ENCODE peak calls at places on chromosome 21, in seven cellular contexts. L is tibial artery; O is SJSA1; P is OCI-LY7; Q is fibroblast of lung; N is CD8-positive, alpha-beta T cell; T is tibial nerve. H is an unnamed sample.

GRCh38 chr21:34887729-34888568 is 161.2 kb downstream of the RUNX1 start:
- DNase-seq in L (peak; percentile 88), O (peak; percentile 94), P (peak; percentile 31), Q (peak; percentile 94), N (peak; percentile 72), T (peak; percentile 65), H (peak; percentile 91)

GRCh38 chr21:15514073-15514946 is 215.5 kb upstream of the USP25 start:
- DNase-seq in L (no peak), O (no peak), P (peak; percentile 84), Q (no peak), N (peak; percentile 50), T (no peak), H (no peak)

GRCh38 chr21:28253378-28253777 is 739.3 kb downstream of the LTN1 start:
- DNase-seq in L (no peak), O (no peak), P (no peak), Q (peak; percentile 39), N (no peak), T (no peak), H (no peak)

GRCh38 chr21:35203093-35204021 is 154.3 kb upstream of the RUNX1 start:
- DNase-seq in L (no peak), O (peak; percentile 84), P (no peak), Q (peak; percentile 85), N (no peak), T (no peak), H (no peak)

GRCh38 chr21:17798796-17799195 is 20.4 kb downstream of the C21orf91 start:
- DNase-seq in L (no peak), O (no peak), P (no peak), Q (no peak), N (no peak), T (no peak), H (no peak)

GRCh38 chr21:34351786-34352241 is 12.0 kb upstream of the KCNE2 start:
- DNase-seq in L (no peak), O (peak; percentile 50), P (peak; percentile 76), Q (peak; percentile 41), N (no peak), T (peak; percentile 46), H (peak; percentile 53)

GRCh38 chr21:37829447-37829846 is 86.8 kb downstream of the KCNJ6 start:
- DNase-seq in L (no peak), O (peak; percentile 75), P (no peak), Q (peak; percentile 66), N (no peak), T (no peak), H (no peak)

GRCh38 chr21:31530918-31531705 is 128.4 kb upstream of the SOD1 start:
- DNase-seq in L (no peak), O (no peak), P (no peak), Q (no peak), N (no peak), T (no peak), H (peak; percentile 71)

GRCh38 chr21:44255519-44255981 is 6.1 kb downstream of the DNMT3L start:
- DNase-seq in L (peak; percentile 41), O (no peak), P (no peak), Q (peak; percentile 12), N (no peak), T (no peak), H (no peak)

GRCh38 chr21:42975886-42976608 is 1.7 kb downstream of the PKNOX1 start:
- DNase-seq in L (no peak), O (no peak), P (no peak), Q (peak; percentile 32), N (no peak), T (no peak), H (no peak)

GRCh38 chr21:37903396-37903795 is 12.9 kb downstream of the KCNJ6 start:
- DNase-seq in L (no peak), O (no peak), P (no peak), Q (no peak), N (no peak), T (no peak), H (no peak)

GRCh38 chr21:17083084-17083483 is 429.8 kb upstream of the CXADR start:
- DNase-seq in L (no peak), O (no peak), P (no peak), Q (no peak), N (no peak), T (no peak), H (no peak)

GRCh38 chr21:37527716-37528115 is 161.1 kb downstream of the DYRK1A start:
- DNase-seq in L (no peak), O (no peak), P (no peak), Q (no peak), N (no peak), T (no peak), H (no peak)

GRCh38 chr21:25563399-25564116 is 43.7 kb downstream of the MRPL39 start:
- DNase-seq in L (no peak), O (no peak), P (no peak), Q (peak; percentile 53), N (no peak), T (no peak), H (no peak)

GRCh38 chr21:27277122-27277521 is 310.2 kb upstream of the ADAMTS5 start:
- DNase-seq in L (no peak), O (no peak), P (no peak), Q (peak; percentile 58), N (no peak), T (no peak), H (no peak)

GRCh38 chr21:34843562-34843961 is 174.8 kb downstream of the CLIC6 start:
- DNase-seq in L (no peak), O (no peak), P (no peak), Q (no peak), N (no peak), T (no peak), H (no peak)

GRCh38 chr21:10641107-10641506 is 119.7 kb downstream of the TPTE start:
- DNase-seq in L (no peak), O (no peak), P (no peak), Q (no peak), N (no peak), T (no peak), H (no peak)

GRCh38 chr21:10639123-10639522 is 117.7 kb downstream of the TPTE start:
- DNase-seq in L (no peak), O (no peak), P (no peak), Q (no peak), N (no peak), T (no peak), H (no peak)

GRCh38 chr21:10640446-10640845 is 119.1 kb downstream of the TPTE start:
- DNase-seq in L (no peak), O (no peak), P (no peak), Q (no peak), N (no peak), T (no peak), H (no peak)
- H3K27ac ChIP-seq in L (no peak overlapping the region), O (no peak overlapping the region), P (no peak overlapping the region), Q (no peak overlapping the region), N (no peak overlapping the region), T (no peak overlapping the region), H (no peak overlapping the region)

GRCh38 chr21:41769521-41769920 is 2.7 kb upstream of the RIPK4 start:
- DNase-seq in L (peak; percentile 53), O (no peak), P (no peak), Q (no peak), N (no peak), T (no peak), H (no peak)
- H3K4me3 ChIP-seq in L (no peak overlapping the region), O (no peak overlapping the region), P (no peak overlapping the region), Q (no peak overlapping the region), N (no peak overlapping the region), T (no peak overlapping the region), H (no peak overlapping the region)

GRCh38 chr21:41370840-41371697 is 9.2 kb downstream of the MX2 start:
- DNase-seq in L (peak; percentile 41), O (no peak), P (no peak), Q (no peak), N (no peak), T (no peak), H (no peak)

GRCh38 chr21:41369915-41370839 is 8.3 kb downstream of the MX2 start:
- DNase-seq in L (peak; percentile 64), O (no peak), P (no peak), Q (no peak), N (peak; percentile 26), T (no peak), H (no peak)

GRCh38 chr21:41373253-41373652 is 11.4 kb downstream of the MX2 start:
- DNase-seq in L (peak; percentile 48), O (no peak), P (no peak), Q (no peak), N (no peak), T (no peak), H (no peak)

GRCh38 chr21:41373769-41374168 is 11.9 kb downstream of the MX2 start:
- DNase-seq in L (peak; percentile 35), O (no peak), P (no peak), Q (no peak), N (no peak), T (no peak), H (no peak)

DNA sequence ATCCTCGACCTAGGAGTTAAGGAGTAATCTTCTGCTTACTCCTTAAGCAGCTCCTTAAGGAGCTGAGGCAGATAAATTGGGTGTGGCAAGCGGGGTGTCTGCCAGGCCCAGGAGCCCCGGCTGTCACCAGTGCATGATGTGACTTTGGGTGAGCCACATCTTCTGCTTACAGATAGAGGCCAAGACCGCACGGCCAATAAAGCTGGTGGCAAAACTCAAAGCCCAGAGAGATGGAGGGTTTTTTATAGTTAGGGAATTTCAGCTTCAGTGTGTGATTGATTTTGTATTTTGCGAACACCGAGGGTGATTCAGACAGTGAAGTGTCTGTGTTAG is 9.8 kb downstream of the MX2 start:
- DNase-seq in L (no peak), O (no peak), P (no peak), Q (no peak), N (no peak), T (no peak), H (no peak)
- H3K27ac ChIP-seq in L (no peak overlapping the region), O (no peak overlapping the region), P (no peak overlapping the region), Q (no peak overlapping the region), N (no peak overlapping the region), T (no peak overlapping the region), H (no peak overlapping the region)

GRCh38 chr21:46376856-46377453 is 53.0 kb downstream of the PCNT start:
- DNase-seq in L (no peak), O (no peak), P (no peak), Q (no peak), N (no peak), T (no peak), H (peak; percentile 50)

GRCh38 chr21:46381521-46381920 is 57.6 kb downstream of the PCNT start:
- DNase-seq in L (no peak), O (no peak), P (no peak), Q (no peak), N (no peak), T (no peak), H (no peak)

GRCh38 chr21:46377789-46378188 is 53.8 kb downstream of the PCNT start:
- DNase-seq in L (no peak), O (no peak), P (no peak), Q (no peak), N (no peak), T (no peak), H (no peak)

GRCh38 chr21:46379691-46380090 is 55.7 kb downstream of the PCNT start:
- DNase-seq in L (no peak), O (no peak), P (no peak), Q (no peak), N (no peak), T (no peak), H (no peak)

DNA sequence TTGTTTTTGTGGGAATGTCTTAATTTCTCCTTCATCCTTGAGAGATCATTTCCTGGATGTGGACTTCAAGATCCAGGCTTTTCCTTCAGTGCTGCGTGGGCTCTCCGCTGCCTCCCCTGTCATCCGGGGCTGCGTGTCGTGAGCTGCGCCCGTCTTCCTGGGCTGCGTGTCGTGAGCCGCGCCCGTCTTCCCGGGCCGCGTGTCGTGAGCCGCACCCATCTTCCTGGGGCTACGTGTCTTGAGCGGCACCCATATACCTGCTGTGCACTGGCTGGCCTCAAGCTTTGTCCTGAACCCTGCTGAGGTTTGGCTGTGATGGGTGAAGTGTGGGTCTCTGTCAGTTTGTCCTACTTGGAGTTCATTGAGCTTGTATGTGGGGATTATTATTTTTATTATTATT is 55.1 kb downstream of the PCNT start:
- DNase-seq in L (no peak), O (no peak), P (no peak), Q (no peak), N (no peak), T (no peak), H (no peak)
- H3K4me3 ChIP-seq in L (no peak overlapping the region), O (no peak overlapping the region), P (no peak overlapping the region), Q (no peak overlapping the region), N (no peak overlapping the region), T (no peak overlapping the region), H (no peak overlapping the region)

H was measured in adrenal gland.